ENCODE peak calls at places on chromosomes 2 and 18, in eight cellular contexts. N, Y, Z, C, P, L, O and B are unnamed samples. For H3K36me3, the result is how much of the 10 kb centered on the place peaks cover.

GRCh38 chr2:160657206-160657605 is 163.6 kb upstream of the RBMS1 start:
- DNase-seq in N (no peak), Y (no peak), Z (no peak), C (peak), P (peak), L (no peak), O (peak), B (no peak)

GRCh38 chr2:216057688-216058193 is 23.9 kb downstream of the PECR start:
- DNase-seq in N (no peak), Y (no peak), Z (no peak), C (no peak), P (no peak), L (peak), O (peak), B (no peak)

GRCh38 chr18:47815486-47816270 is 114.8 kb downstream of the SMAD2 start:
- DNase-seq in N (no peak), Y (no peak), Z (no peak), C (no peak), P (no peak), L (no peak), O (no peak), B (no peak)

GRCh38 chr18:55856191-55856590 is 268.2 kb upstream of the TCF4 start:
- DNase-seq in N (no peak), Y (no peak), Z (no peak), C (peak), P (peak), L (peak), O (peak), B (no peak)

GRCh38 chr2:23375448-23375847 is 9.5 kb upstream of the KLHL29 start:
- DNase-seq in N (no peak), Y (no peak), Z (no peak), C (no peak), P (peak), L (no peak), O (peak), B (no peak)

GRCh38 chr18:43314931-43315330 is 37.6 kb upstream of the SYT4 start:
- DNase-seq in N (no peak), Y (no peak), Z (no peak), C (no peak), P (no peak), L (no peak), O (peak), B (no peak)

GRCh38 chr2:181680937-181681811 is 857 bp upstream of the NEUROD1 start:
- DNase-seq in N (no peak), Y (no peak), Z (no peak), C (no peak), P (no peak), L (no peak), O (no peak), B (no peak)

GRCh38 chr2:73920577-73921545 is 5.8 kb upstream of the DGUOK start:
- DNase-seq in N (peak), Y (no peak), Z (peak), C (peak), P (peak), L (no peak), O (peak), B (peak)

GRCh38 chr18:34649072-34649471 is 61.0 kb upstream of the DTNA start:
- DNase-seq in N (no peak), Y (no peak), Z (no peak), C (peak), P (no peak), L (no peak), O (peak), B (no peak)

GRCh38 chr2:179850188-179850587 is 11.2 kb downstream of the ZNF385B start:
- DNase-seq in N (no peak), Y (no peak), Z (no peak), C (peak), P (no peak), L (peak), O (peak), B (no peak)

GRCh38 chr2:25380586-25381360 is 39.0 kb upstream of the DNMT3A start:
- DNase-seq in N (no peak), Y (no peak), Z (no peak), C (no peak), P (peak), L (no peak), O (no peak), B (no peak)

GRCh38 chr2:231347081-231347480 is 48.4 kb upstream of the B3GNT7 start:
- DNase-seq in N (peak), Y (no peak), Z (no peak), C (no peak), P (no peak), L (no peak), O (no peak), B (no peak)

GRCh38 chr18:57550510-57550909 is 36.0 kb downstream of the FECH start:
- DNase-seq in N (no peak), Y (no peak), Z (no peak), C (no peak), P (no peak), L (no peak), O (no peak), B (no peak)

GRCh38 chr18:44133483-44133882 is 547.2 kb upstream of the SETBP1 start:
- DNase-seq in N (no peak), Y (no peak), Z (no peak), C (no peak), P (no peak), L (no peak), O (peak), B (no peak)

GRCh38 chr2:227079726-227080125 is 84.3 kb downstream of the COL4A4 start:
- DNase-seq in N (no peak), Y (no peak), Z (no peak), C (no peak), P (no peak), L (peak), O (peak), B (no peak)

GRCh38 chr18:3397786-3398185 is 52.2 kb upstream of the TGIF1 start:
- DNase-seq in N (no peak), Y (no peak), Z (no peak), C (no peak), P (no peak), L (no peak), O (no peak), B (no peak)

GRCh38 chr18:3402962-3403585 is 46.9 kb upstream of the TGIF1 start:
- DNase-seq in N (no peak), Y (no peak), Z (no peak), C (peak), P (peak), L (no peak), O (peak), B (no peak)

GRCh38 chr18:3405713-3406112 is 44.3 kb upstream of the TGIF1 start:
- DNase-seq in N (no peak), Y (no peak), Z (no peak), C (no peak), P (no peak), L (no peak), O (no peak), B (no peak)

GRCh38 chr18:3400567-3401296 is 49.2 kb upstream of the TGIF1 start:
- DNase-seq in N (no peak), Y (no peak), Z (no peak), C (no peak), P (no peak), L (no peak), O (no peak), B (no peak)

DNA sequence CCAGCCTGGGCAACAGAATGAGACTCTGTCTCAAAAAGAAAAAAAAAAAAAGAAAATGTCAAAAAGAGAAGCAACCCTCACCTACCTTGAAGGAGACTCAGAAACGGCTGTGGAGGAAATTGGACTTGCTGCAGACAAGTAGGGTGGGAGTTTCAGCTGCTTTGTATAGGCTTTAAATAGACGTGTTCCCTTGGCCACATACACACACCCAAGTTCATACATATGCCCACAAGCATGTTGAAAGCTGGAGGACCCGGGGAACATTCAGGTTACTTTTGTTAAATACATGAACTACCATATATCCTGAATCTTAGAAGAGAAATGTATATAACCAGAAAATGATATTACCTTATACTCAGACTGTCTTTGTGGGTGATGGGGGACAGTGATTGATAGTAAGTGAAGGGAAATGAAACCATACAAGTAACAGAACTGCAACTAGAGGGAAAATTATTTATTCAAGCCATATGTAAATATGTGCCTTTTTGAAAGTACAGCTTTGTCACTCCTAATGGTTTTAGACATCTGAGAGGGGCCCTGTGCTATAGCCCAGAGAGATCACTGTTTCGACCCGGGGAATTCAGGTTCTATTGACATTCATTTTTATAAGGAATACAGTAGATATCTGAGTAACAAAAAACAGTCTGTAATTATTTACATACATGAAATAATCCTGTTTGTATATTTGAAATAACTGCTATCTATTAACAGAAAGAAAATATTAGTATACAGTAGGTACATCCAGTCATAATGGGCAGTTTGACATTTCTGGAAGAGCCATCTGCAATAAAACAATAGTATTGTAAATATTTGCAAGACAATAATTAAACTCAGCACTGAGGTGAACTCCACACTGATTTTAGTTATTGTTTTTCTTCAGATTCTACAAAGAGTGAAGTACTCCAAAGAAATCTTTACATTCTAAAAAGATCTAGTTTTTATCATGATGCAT is 48.0 kb upstream of the TGIF1 start:
- DNase-seq in N (no peak), Y (no peak), Z (no peak), C (no peak), P (no peak), L (no peak), O (no peak), B (no peak)
- H3K36me3 ChIP-seq in N (under half), Y (under half), Z (under half), C (under half), P (under half), L (under half), O (under half), B (under half)

DNA sequence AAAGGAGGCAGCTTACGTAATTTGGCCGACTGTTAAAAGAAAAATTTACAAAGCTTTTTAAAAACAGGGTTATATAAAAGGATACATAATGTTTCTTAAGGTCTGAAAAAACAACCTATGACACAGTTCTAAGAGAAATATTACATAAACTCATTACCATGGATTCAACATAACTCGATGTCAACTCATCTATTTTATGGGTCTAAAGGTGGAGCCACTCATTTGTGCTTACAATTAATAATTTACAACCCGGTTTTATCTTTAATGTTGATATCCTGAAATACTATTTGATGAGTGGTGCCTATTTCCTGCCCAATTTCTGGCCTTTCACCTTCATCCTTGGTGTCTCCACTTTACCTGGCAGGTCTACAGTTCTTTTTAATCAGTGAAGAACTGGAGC is 15.1 kb downstream of the USP40 start:
- DNase-seq in N (no peak), Y (no peak), Z (no peak), C (no peak), P (no peak), L (no peak), O (no peak), B (no peak)
- H3K36me3 ChIP-seq in N (half or more), Y (half or more), Z (under half), C (under half), P (half or more), L (under half), O (half or more), B (under half)

DNA sequence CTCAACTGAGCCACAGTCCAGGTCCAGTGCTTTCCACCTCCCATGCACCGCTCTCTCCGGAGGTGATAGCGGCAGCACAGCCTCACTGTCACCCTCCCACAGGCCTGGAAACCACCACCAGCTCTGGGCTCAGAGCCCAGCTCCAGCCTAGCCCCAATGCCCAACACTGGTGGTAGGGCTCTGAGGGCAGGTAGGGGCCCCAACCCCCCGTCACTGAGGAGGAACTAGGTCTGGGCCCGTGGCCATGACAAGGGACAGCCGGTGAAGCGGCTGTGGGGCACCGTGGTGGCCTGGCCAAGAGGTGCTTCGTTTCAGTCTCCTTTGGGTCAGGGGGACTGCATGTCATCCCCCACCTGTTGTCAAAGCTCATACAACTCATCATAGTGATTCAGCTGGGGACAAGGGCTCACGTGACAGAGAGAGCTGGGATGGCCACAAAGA is 5.5 kb upstream of the TMEM214 start:
- DNase-seq in N (no peak), Y (no peak), Z (no peak), C (no peak), P (peak), L (no peak), O (no peak), B (peak)
- H3K36me3 ChIP-seq in N (under half), Y (half or more), Z (under half), C (under half), P (under half), L (under half), O (under half), B (under half)

GRCh38 chr2:135037831-135038230 is 9.4 kb downstream of the MAP3K19 start:
- DNase-seq in N (no peak), Y (no peak), Z (no peak), C (no peak), P (no peak), L (no peak), O (peak), B (no peak)
- H3K36me3 ChIP-seq in N (under half), Y (under half), Z (under half), C (under half), P (under half), L (under half), O (under half), B (under half)

DNA sequence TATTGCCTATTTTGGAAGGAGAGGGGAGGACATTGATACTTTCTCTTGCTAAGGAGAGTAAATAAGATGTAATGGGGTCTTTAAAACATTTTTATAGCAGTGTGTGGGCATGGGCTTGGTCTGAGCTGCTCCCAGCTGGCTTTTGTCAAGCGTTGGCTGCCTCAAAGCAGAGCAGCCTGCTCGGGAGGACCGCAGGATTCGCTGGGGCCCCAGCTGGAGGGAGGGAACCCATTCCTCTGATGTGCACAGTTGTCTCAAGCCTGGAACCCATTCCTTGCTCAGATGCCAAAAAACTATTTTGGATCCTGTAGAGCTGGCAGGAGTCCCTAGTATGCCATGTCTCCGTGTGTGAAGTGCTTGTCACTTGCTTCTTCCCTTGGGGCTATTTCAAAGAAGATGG is 59.4 kb upstream of the RMDN2 start:
- DNase-seq in N (no peak), Y (no peak), Z (peak), C (no peak), P (no peak), L (no peak), O (no peak), B (no peak)
- H3K36me3 ChIP-seq in N (under half), Y (under half), Z (under half), C (under half), P (under half), L (under half), O (under half), B (under half)

DNA sequence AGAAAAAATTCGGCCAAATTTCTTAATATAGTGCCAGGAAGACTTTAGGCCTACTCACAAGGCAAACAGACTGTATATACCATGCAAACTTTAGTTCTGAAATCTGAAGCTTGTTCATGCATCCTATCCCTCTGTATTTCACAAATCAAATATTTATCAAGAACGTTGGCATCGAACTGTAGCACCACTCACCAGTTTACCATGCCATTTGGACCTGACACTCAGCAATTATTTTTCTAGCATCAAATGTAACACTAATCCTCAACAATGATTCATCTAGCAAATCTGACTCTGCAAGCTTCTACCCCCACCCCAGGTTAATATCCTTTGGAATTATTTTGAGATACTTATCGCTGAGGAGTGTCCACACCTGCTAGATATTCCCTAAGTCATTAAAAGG is 1506.6 kb downstream of the LRP1B start:
- DNase-seq in N (no peak), Y (no peak), Z (no peak), C (no peak), P (no peak), L (no peak), O (no peak), B (no peak)
- H3K36me3 ChIP-seq in N (under half), Y (under half), Z (under half), C (under half), P (under half), L (under half), O (under half), B (under half)